ENCODE peak calls at places on chromosome 12, in six cellular contexts. One of them, this sample, is unnamed.

GRCh38 chr12:50934981-50935807 is 17.1 kb upstream of the HIGD1C start:
- DNase-seq in nephron progenitor cell: no peak
- DNase-seq in NB4: peak
- DNase-seq in foreskin fibroblast: peak
- DNase-seq in body of pancreas: no peak
- DNase-seq in astrocyte: peak
- DNase-seq in this sample: peak

GRCh38 chr12:121400332-121401139 is 618 bp downstream of the RNF34 start:
- DNase-seq in nephron progenitor cell: peak
- DNase-seq in NB4: peak
- DNase-seq in foreskin fibroblast: peak
- DNase-seq in body of pancreas: peak
- DNase-seq in astrocyte: peak
- DNase-seq in this sample: no peak

GRCh38 chr12:4118017-4118510 is 155.5 kb upstream of the CCND2 start:
- DNase-seq in nephron progenitor cell: no peak
- DNase-seq in NB4: peak
- DNase-seq in foreskin fibroblast: peak
- DNase-seq in body of pancreas: peak
- DNase-seq in astrocyte: peak
- DNase-seq in this sample: no peak

GRCh38 chr12:132159555-132160003 is 15.3 kb downstream of the NOC4L start:
- DNase-seq in nephron progenitor cell: no peak
- DNase-seq in NB4: no peak
- DNase-seq in foreskin fibroblast: no peak
- DNase-seq in body of pancreas: no peak
- DNase-seq in astrocyte: no peak
- DNase-seq in this sample: no peak

GRCh38 chr12:12788675-12789368 is 3.4 kb downstream of the APOLD1 start:
- DNase-seq in nephron progenitor cell: peak
- DNase-seq in NB4: peak
- DNase-seq in foreskin fibroblast: peak
- DNase-seq in body of pancreas: peak
- DNase-seq in astrocyte: peak
- DNase-seq in this sample: peak

GRCh38 chr12:113135178-113136127 is at the start of gene RASAL1:
- DNase-seq in nephron progenitor cell: peak
- DNase-seq in NB4: peak
- DNase-seq in foreskin fibroblast: no peak
- DNase-seq in body of pancreas: peak
- DNase-seq in astrocyte: no peak
- DNase-seq in this sample: no peak

GRCh38 chr12:2112401-2112800 is 59.6 kb downstream of the CACNA1C start:
- DNase-seq in nephron progenitor cell: no peak
- DNase-seq in NB4: no peak
- DNase-seq in foreskin fibroblast: no peak
- DNase-seq in body of pancreas: no peak
- DNase-seq in astrocyte: no peak
- DNase-seq in this sample: no peak

GRCh38 chr12:112898380-112898779 is 8.4 kb upstream of the OAS1 start:
- DNase-seq in nephron progenitor cell: no peak
- DNase-seq in NB4: no peak
- DNase-seq in foreskin fibroblast: no peak
- DNase-seq in body of pancreas: no peak
- DNase-seq in astrocyte: no peak
- DNase-seq in this sample: no peak

GRCh38 chr12:26699237-26699636 is 133.8 kb downstream of the ITPR2 start:
- DNase-seq in nephron progenitor cell: no peak
- DNase-seq in NB4: no peak
- DNase-seq in foreskin fibroblast: peak
- DNase-seq in body of pancreas: no peak
- DNase-seq in astrocyte: no peak
- DNase-seq in this sample: no peak

GRCh38 chr12:46699986-46700385 is 125.8 kb downstream of the SLC38A4 start:
- DNase-seq in nephron progenitor cell: no peak
- DNase-seq in NB4: no peak
- DNase-seq in foreskin fibroblast: no peak
- DNase-seq in body of pancreas: no peak
- DNase-seq in astrocyte: no peak
- DNase-seq in this sample: no peak

GRCh38 chr12:107242189-107242588 is 148.8 kb upstream of the CRY1 start:
- DNase-seq in nephron progenitor cell: peak
- DNase-seq in NB4: no peak
- DNase-seq in foreskin fibroblast: peak
- DNase-seq in body of pancreas: no peak
- DNase-seq in astrocyte: peak
- DNase-seq in this sample: no peak

GRCh38 chr12:98997-99396 is 32.4 kb downstream of the IQSEC3 start:
- DNase-seq in nephron progenitor cell: peak
- DNase-seq in NB4: no peak
- DNase-seq in foreskin fibroblast: peak
- DNase-seq in body of pancreas: no peak
- DNase-seq in astrocyte: no peak
- DNase-seq in this sample: no peak

GRCh38 chr12:76144253-76144564 is 59.7 kb upstream of the NAP1L1 start:
- DNase-seq in nephron progenitor cell: no peak
- DNase-seq in NB4: peak
- DNase-seq in foreskin fibroblast: peak
- DNase-seq in body of pancreas: peak
- DNase-seq in astrocyte: no peak
- DNase-seq in this sample: peak

GRCh38 chr12:113955109-113955970 is 10.8 kb downstream of the RBM19 start:
- DNase-seq in nephron progenitor cell: peak
- DNase-seq in NB4: peak
- DNase-seq in foreskin fibroblast: peak
- DNase-seq in body of pancreas: peak
- DNase-seq in astrocyte: no peak
- DNase-seq in this sample: peak

GRCh38 chr12:113815031-113815430 is 151.1 kb downstream of the RBM19 start:
- DNase-seq in nephron progenitor cell: no peak
- DNase-seq in NB4: no peak
- DNase-seq in foreskin fibroblast: no peak
- DNase-seq in body of pancreas: no peak
- DNase-seq in astrocyte: no peak
- DNase-seq in this sample: no peak

GRCh38 chr12:95096852-95097251 is 23.4 kb upstream of the NR2C1 start:
- DNase-seq in nephron progenitor cell: no peak
- DNase-seq in NB4: no peak
- DNase-seq in foreskin fibroblast: peak
- DNase-seq in body of pancreas: peak
- DNase-seq in astrocyte: peak
- DNase-seq in this sample: peak

GRCh38 chr12:41468756-41469155 is 280.6 kb downstream of the PDZRN4 start:
- DNase-seq in nephron progenitor cell: no peak
- DNase-seq in NB4: no peak
- DNase-seq in foreskin fibroblast: no peak
- DNase-seq in body of pancreas: no peak
- DNase-seq in astrocyte: no peak
- DNase-seq in this sample: no peak

GRCh38 chr12:52684431-52684830 is 4.2 kb upstream of the KRT1 start:
- DNase-seq in nephron progenitor cell: no peak
- DNase-seq in NB4: no peak
- DNase-seq in foreskin fibroblast: no peak
- DNase-seq in body of pancreas: no peak
- DNase-seq in astrocyte: no peak
- DNase-seq in this sample: no peak

GRCh38 chr12:110636516-110636915 is 22.6 kb downstream of the TCTN1 start:
- DNase-seq in nephron progenitor cell: no peak
- DNase-seq in NB4: peak
- DNase-seq in foreskin fibroblast: no peak
- DNase-seq in body of pancreas: no peak
- DNase-seq in astrocyte: no peak
- DNase-seq in this sample: no peak

GRCh38 chr12:26135010-26135420 is 10.2 kb upstream of the BHLHE41 start:
- DNase-seq in nephron progenitor cell: no peak
- DNase-seq in NB4: no peak
- DNase-seq in foreskin fibroblast: no peak
- DNase-seq in body of pancreas: peak
- DNase-seq in astrocyte: peak
- DNase-seq in this sample: peak

GRCh38 chr12:68521321-68521839 is 89.3 kb upstream of the RAP1B start:
- DNase-seq in nephron progenitor cell: no peak
- DNase-seq in NB4: no peak
- DNase-seq in foreskin fibroblast: peak
- DNase-seq in body of pancreas: no peak
- DNase-seq in astrocyte: peak
- DNase-seq in this sample: peak

GRCh38 chr12:128808651-128809050 is 15.1 kb downstream of the SLC15A4 start:
- DNase-seq in nephron progenitor cell: no peak
- DNase-seq in NB4: no peak
- DNase-seq in foreskin fibroblast: no peak
- DNase-seq in body of pancreas: no peak
- DNase-seq in astrocyte: no peak
- DNase-seq in this sample: no peak

GRCh38 chr12:101343893-101344292 is 63.7 kb downstream of the ARL1 start:
- DNase-seq in nephron progenitor cell: no peak
- DNase-seq in NB4: no peak
- DNase-seq in foreskin fibroblast: no peak
- DNase-seq in body of pancreas: no peak
- DNase-seq in astrocyte: peak
- DNase-seq in this sample: no peak

GRCh38 chr12:96271469-96272199 is 77.5 kb downstream of the ELK3 start:
- DNase-seq in nephron progenitor cell: no peak
- DNase-seq in NB4: no peak
- DNase-seq in foreskin fibroblast: no peak
- DNase-seq in body of pancreas: no peak
- DNase-seq in astrocyte: peak
- DNase-seq in this sample: no peak

This sample was measured in H4.